ENCODE peak calls at places on chromosome 14, in ten cellular contexts. O is activated CD8-positive, alpha-beta T cell treated with anti-CD3 and anti-CD28 coated beads for 36 hours; I is AG09309; S is endothelial cell; A is cardiac muscle cell; T is left ventricle myocardium inferior; K is Caco-2; P is AG09319; Y is MCF 10A; X is left lung. B is an unnamed sample.

GRCh38 chr14:78836777-78837176 is 666.6 kb downstream of the NRXN3 start:
- DNase-seq in X (no peak), A (peak), T (no peak), O (peak), S (peak), I (peak), Y (peak), K (peak), P (peak), B (no peak)

GRCh38 chr14:84420236-84420635 is 1109.7 kb upstream of the FLRT2 start:
- DNase-seq in O (no peak), T (no peak), K (no peak), A (no peak), P (no peak), Y (no peak), I (no peak), X (no peak), S (no peak), B (no peak)

GRCh38 chr14:67221248-67221981 is 19.8 kb upstream of the PALS1 start:
- DNase-seq in X (no peak), O (no peak), S (no peak), P (no peak), I (peak), K (no peak), A (no peak), T (no peak), Y (peak), B (no peak)

GRCh38 chr14:54189358-54190354 is 207.2 kb upstream of the CDKN3 start:
- DNase-seq in I (no peak), P (no peak), S (no peak), K (no peak), Y (peak), T (no peak), A (no peak), O (no peak), X (no peak), B (no peak)

GRCh38 chr14:24700511-24700910 is 66.5 kb upstream of the GZMB start:
- DNase-seq in X (no peak), K (no peak), A (no peak), S (no peak), T (no peak), P (no peak), O (no peak), I (no peak), Y (no peak), B (no peak)

GRCh38 chr14:102046337-102047278 is 40.2 kb downstream of the HSP90AA1 start:
- DNase-seq in O (peak), X (peak), A (peak), S (peak), Y (peak), T (peak), K (peak), P (peak), I (no peak), B (no peak)

GRCh38 chr14:101133068-101133467 is 229.5 kb upstream of the RTL1 start:
- DNase-seq in I (no peak), Y (no peak), A (no peak), O (no peak), K (no peak), T (no peak), X (peak), S (no peak), P (no peak), B (no peak)

GRCh38 chr14:64811676-64812075 is 68.0 kb downstream of the SPTB start:
- DNase-seq in T (no peak), O (no peak), X (no peak), Y (no peak), I (no peak), K (no peak), S (no peak), A (no peak), P (no peak), B (no peak)

GRCh38 chr14:61578745-61579144 is 116.6 kb upstream of the HIF1A start:
- DNase-seq in A (no peak), X (no peak), P (no peak), I (no peak), K (no peak), S (no peak), O (no peak), Y (no peak), T (no peak), B (no peak)

GRCh38 chr14:23577710-23578392 is 739 bp downstream of the JPH4 start:
- DNase-seq in T (no peak), K (no peak), S (no peak), P (no peak), Y (no peak), X (peak), O (no peak), A (no peak), I (no peak), B (no peak)

GRCh38 chr14:68516235-68516634 is 276.6 kb downstream of the ZFP36L1 start:
- DNase-seq in T (no peak), A (no peak), P (no peak), Y (no peak), O (no peak), X (no peak), I (no peak), S (no peak), K (no peak), B (no peak)

GRCh38 chr14:61355892-61356325 is 34.5 kb downstream of the PRKCH start:
- DNase-seq in A (no peak), T (peak), Y (peak), P (no peak), I (no peak), X (no peak), O (peak), K (peak), S (peak), B (no peak)

GRCh38 chr14:22623047-22623446 is 21.1 kb downstream of the OR6J1 start:
- DNase-seq in P (no peak), S (no peak), O (no peak), A (no peak), X (no peak), Y (no peak), T (no peak), K (no peak), I (no peak), B (no peak)

GRCh38 chr14:54621686-54622085 is 54.8 kb downstream of the SAMD4A start:
- DNase-seq in S (no peak), I (no peak), T (no peak), X (no peak), K (no peak), O (no peak), A (no peak), Y (no peak), P (no peak), B (no peak)

GRCh38 chr14:57136669-57137068 is 132.0 kb downstream of the EXOC5 start:
- DNase-seq in Y (peak), P (no peak), T (peak), K (no peak), X (no peak), S (no peak), A (no peak), O (no peak), I (no peak), B (no peak)

GRCh38 chr14:101961746-101962502 is 2.4 kb upstream of the DYNC1H1 start:
- DNase-seq in T (no peak), P (no peak), X (no peak), A (no peak), Y (no peak), I (no peak), S (no peak), O (no peak), K (no peak), B (no peak)

GRCh38 chr14:75141967-75142366 is 15.1 kb upstream of the NEK9 start:
- DNase-seq in P (no peak), K (peak), T (no peak), Y (peak), X (no peak), O (peak), I (no peak), A (peak), S (peak), B (no peak)

GRCh38 chr14:64209428-64210165 is 84.6 kb downstream of the ESR2 start:
- DNase-seq in S (no peak), X (no peak), T (peak), A (no peak), O (no peak), I (no peak), K (no peak), P (no peak), Y (no peak), B (no peak)

GRCh38 chr14:79910086-79910485 is 301.2 kb downstream of the DIO2 start:
- DNase-seq in O (no peak), A (no peak), K (no peak), T (no peak), I (no peak), P (no peak), X (no peak), S (no peak), Y (no peak), B (no peak)

GRCh38 chr14:106807493-106807892 is 1281.1 kb downstream of the TMEM121 start:
- DNase-seq in O (no peak), A (no peak), Y (no peak), T (no peak), X (no peak), I (no peak), P (no peak), K (no peak), S (no peak), B (no peak)

GRCh38 chr14:105065280-105066228 is at the start of gene GPR132:
- DNase-seq in O (peak), Y (no peak), I (no peak), K (no peak), S (no peak), P (no peak), T (peak), X (peak), A (peak), B (no peak)

GRCh38 chr14:81137316-81137715 is 83.4 kb downstream of the GTF2A1 start:
- DNase-seq in Y (peak), S (no peak), I (peak), K (no peak), P (peak), O (no peak), X (no peak), T (no peak), A (no peak), B (no peak)

GRCh38 chr14:87131879-87132278 is 861.1 kb downstream of the GALC start:
- DNase-seq in T (no peak), X (no peak), P (no peak), O (no peak), Y (peak), S (no peak), I (no peak), K (no peak), A (no peak), B (no peak)

GRCh38 chr14:63725786-63726185 is 2.1 kb downstream of the SGPP1 start:
- DNase-seq in S (no peak), P (no peak), X (no peak), O (no peak), I (no peak), K (no peak), A (no peak), T (no peak), Y (no peak), B (no peak)

GRCh38 chr14:69460093-69460701 is 24.3 kb upstream of the PLEKHD1 start:
- DNase-seq in T (peak), X (no peak), Y (peak), O (peak), K (peak), P (peak), A (peak), I (peak), S (peak), B (peak)

GRCh38 chr14:60815371-60815770 is 80.8 kb downstream of the MNAT1 start:
- DNase-seq in S (no peak), K (no peak), O (no peak), T (no peak), I (no peak), Y (no peak), A (no peak), P (no peak), X (peak), B (no peak)

GRCh38 chr14:54568821-54569591 is 2.1 kb downstream of the SAMD4A start:
- DNase-seq in Y (peak), P (no peak), I (no peak), O (no peak), K (no peak), S (no peak), A (peak), X (no peak), T (peak), B (no peak)

GRCh38 chr14:98189521-98189920 is 1082.5 kb downstream of the BCL11B start:
- DNase-seq in S (no peak), K (no peak), O (peak), X (no peak), A (no peak), Y (no peak), I (no peak), P (no peak), T (no peak), B (no peak)

GRCh38 chr14:77674931-77675330 is 32.9 kb downstream of the ALKBH1 start:
- DNase-seq in T (no peak), S (no peak), K (peak), X (no peak), I (no peak), P (no peak), O (no peak), A (no peak), Y (no peak), B (no peak)

DNA sequence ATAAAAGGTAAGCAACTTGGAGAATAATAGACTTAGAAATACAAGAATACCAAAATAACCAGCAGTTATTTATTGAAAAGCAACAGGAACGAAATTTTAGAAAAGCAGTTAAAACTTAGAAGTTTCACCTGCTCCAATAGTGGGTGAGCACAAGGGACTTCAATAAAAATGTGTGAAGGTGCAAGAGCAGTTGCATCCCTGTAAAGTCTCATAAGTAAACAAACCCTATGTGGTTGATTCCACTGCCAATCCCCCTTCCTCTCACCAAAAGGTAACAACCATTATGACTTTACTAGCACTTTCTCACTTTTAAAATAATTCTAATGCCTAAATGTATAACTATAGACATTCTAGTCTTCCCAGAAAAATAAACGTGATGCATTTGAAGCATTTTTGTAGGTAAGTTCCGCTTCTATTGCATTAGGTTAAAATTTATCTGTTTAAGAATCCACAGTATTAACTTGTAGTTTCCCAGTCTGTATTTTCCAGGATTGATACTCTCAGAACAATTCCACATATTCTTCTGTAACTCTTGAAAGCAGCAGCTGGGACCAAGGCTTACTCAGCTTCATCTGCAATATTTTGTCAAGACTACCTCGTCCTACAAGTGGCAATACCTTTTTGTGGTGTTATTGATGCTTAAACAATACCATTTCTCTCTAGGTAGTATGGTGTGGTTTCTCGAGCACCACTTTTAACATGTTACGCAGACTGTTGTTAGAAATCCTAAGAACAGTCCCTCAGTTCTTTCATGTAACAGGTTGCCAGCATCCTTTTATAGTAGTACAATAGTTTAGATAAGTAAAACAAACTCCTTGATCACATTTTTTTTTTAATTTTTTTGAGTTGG is 32.1 kb downstream of the HNRNPC start:
- DNase-seq in A (no peak), X (no peak), S (no peak), T (no peak), P (no peak), K (no peak), I (no peak), Y (no peak), O (no peak), B (no peak)
- TF ChIP-seq CTCF in A (no peak), X (no peak), S (no peak), T (no peak), P (no peak), K (no peak), I (no peak), Y (no peak), O (no peak), B (no peak)

GRCh38 chr14:91439345-91439744 is 21.7 kb upstream of the CCDC88C start:
- DNase-seq in P (no peak), T (no peak), K (no peak), A (no peak), S (no peak), O (no peak), X (no peak), I (no peak), Y (no peak), B (no peak)
- TF ChIP-seq CTCF in P (no peak), T (no peak), K (no peak), A (no peak), S (no peak), O (no peak), X (no peak), I (peak), Y (no peak), B (no peak)

DNA sequence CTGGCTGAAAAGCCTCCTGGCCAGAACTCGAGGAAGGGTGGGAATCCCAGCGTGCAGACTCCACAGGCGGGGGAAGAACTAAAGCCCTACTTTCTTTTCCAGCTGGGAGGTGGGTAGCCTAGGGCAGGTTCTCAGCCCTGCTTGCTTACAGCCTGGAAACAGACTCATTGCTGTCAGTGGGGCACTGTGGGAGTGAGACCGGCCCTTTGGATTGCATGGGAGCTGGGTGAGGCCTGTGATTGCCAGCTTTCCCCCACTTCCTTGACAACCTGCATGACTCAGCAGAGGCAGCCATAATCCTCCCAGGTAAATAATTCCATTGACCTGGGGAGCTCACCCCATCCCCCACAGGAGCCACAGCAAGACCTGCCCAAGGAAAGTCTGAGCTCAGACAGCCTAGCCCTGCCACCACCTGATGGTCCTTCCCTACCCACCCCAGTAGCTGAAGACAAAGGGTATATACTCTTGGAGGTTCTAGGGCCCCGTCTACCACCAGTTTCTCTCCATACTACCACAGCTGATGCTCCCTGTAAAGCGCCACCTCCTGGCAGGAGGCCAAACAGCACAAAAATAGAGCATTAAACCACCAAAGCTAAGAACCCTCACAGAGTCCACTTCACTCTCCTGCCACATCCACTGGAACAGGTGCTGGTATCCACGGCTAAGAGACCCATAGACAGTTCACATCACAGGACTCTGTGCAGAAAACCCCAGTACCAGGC is 294.1 kb downstream of the SEC23A start:
- DNase-seq in O (peak), T (no peak), S (no peak), I (no peak), K (peak), X (no peak), P (no peak), Y (peak), A (no peak), B (no peak)
- TF ChIP-seq CTCF in O (no peak), T (no peak), S (peak), I (no peak), K (no peak), X (no peak), P (no peak), Y (no peak), A (no peak), B (no peak)

GRCh38 chr14:103916636-103917262 is 11.5 kb upstream of the TDRD9 start:
- DNase-seq in T (no peak), S (no peak), O (no peak), X (no peak), K (no peak), Y (no peak), A (no peak), I (no peak), P (no peak), B (no peak)
- TF ChIP-seq CTCF in T (no peak), S (no peak), O (no peak), X (no peak), K (no peak), Y (no peak), A (no peak), I (no peak), P (no peak), B (no peak)

GRCh38 chr14:96567289-96567899 is 65.2 kb downstream of the PAPOLA start:
- DNase-seq in O (no peak), I (no peak), K (no peak), X (no peak), A (peak), S (no peak), Y (peak), T (no peak), P (no peak), B (no peak)
- TF ChIP-seq CTCF in O (peak), I (peak), K (peak), X (peak), A (peak), S (peak), Y (peak), T (peak), P (peak), B (no peak)

DNA sequence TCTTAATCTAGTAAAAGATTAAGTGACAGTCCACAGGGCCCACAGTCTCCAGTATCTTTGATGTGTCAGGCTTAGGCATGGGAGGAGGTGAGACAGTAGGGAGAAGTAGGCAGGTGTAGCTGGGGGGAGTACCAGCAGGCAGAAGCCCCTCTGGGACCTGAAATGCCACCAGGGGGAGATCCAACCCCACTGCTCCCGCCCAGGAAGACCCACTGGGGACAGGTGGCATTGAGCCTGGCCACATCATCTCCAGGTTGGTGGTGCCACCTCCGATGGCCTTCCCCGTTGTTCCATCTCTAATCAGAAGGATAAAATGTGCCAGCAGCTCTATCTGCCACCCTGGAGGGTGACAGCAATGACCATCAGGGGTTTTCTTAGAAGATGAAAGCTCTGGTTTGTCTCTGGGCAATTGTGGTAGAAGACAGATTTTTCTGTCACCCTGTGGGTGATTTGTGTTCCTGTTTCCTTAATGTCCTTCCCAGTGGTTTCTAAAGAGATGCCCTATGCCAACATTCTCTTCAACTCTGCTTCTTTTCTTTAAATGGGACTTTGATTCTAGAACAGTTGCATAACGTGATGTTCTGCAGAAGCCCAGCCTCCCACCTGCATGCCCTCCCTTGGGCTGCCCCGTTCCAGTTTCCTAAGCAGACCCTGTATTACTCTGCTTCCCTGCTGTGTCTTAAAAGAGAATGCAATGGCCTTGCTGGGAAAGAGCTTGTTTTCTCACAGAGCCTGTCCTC is 12.3 kb upstream of the SERPINA12 start:
- DNase-seq in T (no peak), X (no peak), P (no peak), A (no peak), O (no peak), Y (no peak), I (no peak), S (no peak), K (no peak), B (no peak)
- TF ChIP-seq CTCF in T (no peak), X (no peak), P (no peak), A (no peak), O (no peak), Y (no peak), I (no peak), S (no peak), K (no peak), B (no peak)

GRCh38 chr14:35822501-35822900 is 3.6 kb upstream of the BRMS1L start:
- DNase-seq in S (no peak), Y (no peak), A (no peak), K (no peak), X (no peak), O (no peak), P (no peak), I (no peak), T (no peak), B (no peak)

GRCh38 chr14:35814371-35815005 is 5.4 kb upstream of the RALGAPA1 start:
- DNase-seq in X (no peak), A (peak), P (no peak), O (peak), K (peak), I (no peak), Y (peak), T (no peak), S (peak), B (peak)

GRCh38 chr14:35821546-35822411 is 4.4 kb upstream of the BRMS1L start:
- DNase-seq in P (no peak), A (peak), Y (peak), I (no peak), S (peak), T (no peak), K (peak), X (no peak), O (peak), B (no peak)

GRCh38 chr14:35819591-35820540 is 6.3 kb upstream of the BRMS1L start:
- DNase-seq in P (no peak), K (no peak), O (no peak), I (no peak), X (no peak), Y (no peak), T (no peak), A (no peak), S (no peak), B (no peak)

GRCh38 chr14:35818346-35819115 is 7.6 kb upstream of the BRMS1L start:
- DNase-seq in Y (peak), X (no peak), O (peak), A (peak), P (no peak), K (peak), I (no peak), S (peak), T (no peak), B (no peak)
- TF ChIP-seq CTCF in Y (peak), X (no peak), O (peak), A (peak), P (peak), K (peak), I (peak), S (peak), T (peak), B (no peak)

GRCh38 chr14:40413146-40413545 is 980.9 kb upstream of the FBXO33 start:
- DNase-seq in I (no peak), K (no peak), Y (no peak), A (no peak), P (no peak), O (no peak), S (no peak), X (no peak), T (no peak), B (no peak)

GRCh38 chr14:40417777-40418401 is 985.7 kb upstream of the FBXO33 start:
- DNase-seq in Y (peak), T (no peak), X (no peak), K (peak), P (no peak), A (peak), I (no peak), O (peak), S (peak), B (no peak)
- TF ChIP-seq CTCF in Y (peak), T (peak), X (peak), K (peak), P (no peak), A (peak), I (no peak), O (peak), S (peak), B (no peak)